ENCODE peak calls at places on chromosomes 16 and 17, in six cellular contexts. W, H, J, F, V and Z are unnamed samples.

GRCh38 chr17:9240659-9241370 is 219.5 kb downstream of the NTN1 start:
- DNase-seq in J (no peak), H (no peak), V (peak), W (peak), F (no peak), Z (no peak)

GRCh38 chr16:82038941-82039340 is 3.9 kb downstream of the HSD17B2 start:
- DNase-seq in F (no peak), J (no peak), W (no peak), V (no peak), H (no peak), Z (no peak)

GRCh38 chr16:2296662-2297505 is 29.0 kb upstream of the RNPS1 start:
- DNase-seq in W (no peak), H (no peak), F (no peak), V (peak), J (no peak), Z (no peak)

GRCh38 chr17:77373298-77374169 is 232.8 kb downstream of the SEC14L1 start:
- DNase-seq in H (no peak), F (no peak), J (no peak), W (no peak), V (no peak), Z (no peak)

GRCh38 chr17:49969134-49969759 is at the start of gene DLX4:
- DNase-seq in W (no peak), J (no peak), F (no peak), H (no peak), V (peak), Z (no peak)

GRCh38 chr16:71421911-71422310 is 19.9 kb downstream of the TLE7 start:
- DNase-seq in V (no peak), H (no peak), J (no peak), W (peak), F (no peak), Z (no peak)

GRCh38 chr17:69093995-69094394 is 33.3 kb upstream of the ABCA9 start:
- DNase-seq in V (no peak), J (no peak), H (no peak), F (no peak), W (no peak), Z (no peak)

GRCh38 chr17:57555636-57556175 is 189.4 kb downstream of the CCDC182 start:
- DNase-seq in V (no peak), H (no peak), J (no peak), F (no peak), W (no peak), Z (no peak)

GRCh38 chr16:11716330-11716729 is 26.3 kb downstream of the TXNDC11 start:
- DNase-seq in F (no peak), J (no peak), W (no peak), V (no peak), H (no peak), Z (no peak)